ENCODE peak calls at places on chromosome X, in six cellular contexts. M, J, D, P, B and Q are unnamed samples.

GRCh38 chrX:41394293-41394692 is 52.9 kb upstream of the NYX start:
- DNase-seq in J (no peak), M (no peak), B (no peak), P (no peak), D (no peak), Q (no peak)

GRCh38 chrX:46755656-46756055 is 3.3 kb downstream of the SLC9A7 start:
- DNase-seq in B (no peak), D (no peak), J (no peak), P (no peak), M (peak; percentile 38), Q (no peak)

GRCh38 chrX:123481908-123482873 is 250.7 kb downstream of the THOC2 start:
- DNase-seq in P (no peak), J (no peak), M (peak; percentile 58), B (peak; percentile 55), D (no peak), Q (no peak)

GRCh38 chrX:120309873-120310730 is 1.2 kb downstream of the TMEM255A start:
- DNase-seq in D (no peak), B (peak; percentile 49), P (no peak), J (no peak), M (no peak), Q (no peak)

GRCh38 chrX:77925764-77926163 is 15.3 kb downstream of the ATP7A start:
- DNase-seq in B (no peak), M (no peak), J (no peak), P (no peak), D (no peak), Q (no peak)

GRCh38 chrX:45667666-45668065 is 467.0 kb upstream of the DIPK2B start:
- DNase-seq in D (no peak), B (peak; percentile 49), J (no peak), P (no peak), M (peak; percentile 6), Q (no peak)

GRCh38 chrX:99939883-99940232 is 470.2 kb downstream of the PCDH19 start:
- DNase-seq in B (no peak), M (no peak), P (no peak), J (no peak), D (no peak), Q (no peak)

GRCh38 chrX:150223176-150224015 is 139.7 kb upstream of the MAMLD1 start:
- DNase-seq in D (no peak), J (no peak), B (no peak), M (no peak), P (no peak), Q (no peak)

GRCh38 chrX:113741744-113742143 is 842.1 kb upstream of the HTR2C start:
- DNase-seq in B (no peak), D (no peak), J (no peak), M (peak; percentile 55), P (no peak), Q (peak; percentile 43)

GRCh38 chrX:130330706-130331105 is 9.0 kb upstream of the SLC25A14 start:
- DNase-seq in P (no peak), J (peak; percentile 25), B (peak; percentile 48), M (peak; percentile 52), D (no peak), Q (peak; percentile 41)

GRCh38 chrX:143873343-143873742 is 10.5 kb upstream of the UBE2NL start:
- DNase-seq in P (no peak), J (no peak), M (peak; percentile 30), B (peak; percentile 16), D (no peak), Q (no peak)

GRCh38 chrX:45006002-45006800 is 133.2 kb downstream of the KDM6A start:
- DNase-seq in M (peak; percentile 7), P (no peak), D (no peak), B (peak; percentile 33), J (no peak), Q (no peak)

GRCh38 chrX:101550825-101551767 is 749 bp downstream of the ARMCX1 start:
- DNase-seq in J (peak; percentile 0), B (peak; percentile 55), D (no peak), M (peak; percentile 42), P (peak; percentile 4), Q (no peak)

GRCh38 chrX:40144576-40144975 is 46.8 kb upstream of the BCOR start:
- DNase-seq in J (no peak), M (no peak), B (no peak), P (no peak), D (no peak), Q (no peak)

GRCh38 chrX:124747295-124747694 is 400.9 kb downstream of the SH2D1A start:
- DNase-seq in D (no peak), P (no peak), B (no peak), J (no peak), M (no peak), Q (no peak)

GRCh38 chrX:110665636-110666035 is 130.0 kb downstream of the CHRDL1 start:
- DNase-seq in D (no peak), M (peak; percentile 11), J (no peak), P (no peak), B (peak; percentile 51), Q (no peak)

GRCh38 chrX:152821145-152821765 is 9.3 kb downstream of the CETN2 start:
- DNase-seq in B (peak; percentile 46), J (peak; percentile 7), P (no peak), M (peak; percentile 51), D (no peak), Q (peak; percentile 8)

GRCh38 chrX:154082396-154083133 is 15.0 kb downstream of the MECP2 start:
- DNase-seq in D (no peak), J (no peak), M (peak; percentile 65), P (no peak), B (peak; percentile 84), Q (no peak)